ENCODE peak calls at places on chromosomes 4 and X, in four cellular contexts. F is NT2/D1, J is adipocyte, R is psoas muscle. W is an unnamed sample.

GRCh38 chr4:16862688-16863087 is 35.8 kb downstream of the LDB2 start:
- DNase-seq in F (no peak), R (no peak), J (no peak), W (no peak)

GRCh38 chrX:152884171-152884570 is 13.7 kb upstream of the ZNF185 start:
- DNase-seq in R (no peak), J (no peak), F (no peak), W (no peak)

GRCh38 chr4:150056569-150056968 is 21.7 kb upstream of the DCLK2 start:
- DNase-seq in F (no peak), R (no peak), J (peak; percentile 33), W (no peak)

GRCh38 chrX:2627272-2627867 is 63.7 kb upstream of the CD99 start:
- DNase-seq in R (no peak), J (peak; percentile 40), F (peak; percentile 43), W (peak; percentile 35)

GRCh38 chr4:102789317-102789717 is 28.5 kb upstream of the MANBA start:
- DNase-seq in R (no peak), J (peak; percentile 52), F (no peak), W (no peak)

GRCh38 chr4:78480286-78480685 is 71.3 kb upstream of the ANXA3 start:
- DNase-seq in F (no peak), R (no peak), J (no peak), W (no peak)

GRCh38 chr4:6031831-6032230 is 13.6 kb upstream of the C4orf50 start:
- DNase-seq in F (no peak), R (no peak), J (no peak), W (no peak)

GRCh38 chr4:151045907-151046306 is 30.8 kb upstream of the LRBA start:
- DNase-seq in J (no peak), R (no peak), F (peak; percentile 9), W (no peak)

GRCh38 chrX:39689374-39690104 is 408.2 kb downstream of the BCOR start:
- DNase-seq in R (no peak), F (peak; percentile 30), J (no peak), W (no peak)

GRCh38 chr4:52234539-52235174 is 183.6 kb downstream of the SPATA18 start:
- DNase-seq in F (peak; percentile 8), J (peak; percentile 77), R (no peak), W (peak; percentile 65)

GRCh38 chr4:7199771-7200441 is 7.6 kb downstream of the SORCS2 start:
- DNase-seq in R (no peak), J (no peak), F (no peak), W (no peak)

GRCh38 chr4:839675-840443 is 13.9 kb upstream of the CPLX1 start:
- DNase-seq in F (no peak), R (peak; percentile 4), J (no peak), W (no peak)

GRCh38 chr4:89283226-89283974 is 24.2 kb downstream of the GPRIN3 start:
- DNase-seq in J (peak; percentile 52), F (no peak), R (no peak), W (no peak)

GRCh38 chr4:43089730-43090129 is 197.2 kb downstream of the GRXCR1 start:
- DNase-seq in R (no peak), F (no peak), J (no peak), W (no peak)

GRCh38 chr4:30721353-30722091 is 1.4 kb downstream of the PCDH7 start:
- DNase-seq in J (peak; percentile 84), F (no peak), R (peak; percentile 60), W (no peak)

GRCh38 chr4:54663181-54663580 is 5.4 kb downstream of the KIT start:
- DNase-seq in J (no peak), F (no peak), R (no peak), W (no peak)

GRCh38 chrX:70042399-70043371 is 7.1 kb downstream of the AWAT2 start:
- DNase-seq in F (no peak), J (no peak), R (no peak), W (no peak)

GRCh38 chrX:153557618-153558017 is 40.2 kb downstream of the ATP2B3 start:
- DNase-seq in J (no peak), F (no peak), R (no peak), W (no peak)

GRCh38 chrX:13667940-13668339 is 15.0 kb downstream of the TCEANC start:
- DNase-seq in R (no peak), J (no peak), F (no peak), W (no peak)

GRCh38 chrX:101009086-101009485 is 39.6 kb downstream of the ARL13A start:
- DNase-seq in R (no peak), J (peak; percentile 29), F (no peak), W (no peak)

GRCh38 chrX:39582091-39582490 is 515.7 kb downstream of the BCOR start:
- DNase-seq in J (no peak), F (no peak), R (no peak), W (no peak)

DNA sequence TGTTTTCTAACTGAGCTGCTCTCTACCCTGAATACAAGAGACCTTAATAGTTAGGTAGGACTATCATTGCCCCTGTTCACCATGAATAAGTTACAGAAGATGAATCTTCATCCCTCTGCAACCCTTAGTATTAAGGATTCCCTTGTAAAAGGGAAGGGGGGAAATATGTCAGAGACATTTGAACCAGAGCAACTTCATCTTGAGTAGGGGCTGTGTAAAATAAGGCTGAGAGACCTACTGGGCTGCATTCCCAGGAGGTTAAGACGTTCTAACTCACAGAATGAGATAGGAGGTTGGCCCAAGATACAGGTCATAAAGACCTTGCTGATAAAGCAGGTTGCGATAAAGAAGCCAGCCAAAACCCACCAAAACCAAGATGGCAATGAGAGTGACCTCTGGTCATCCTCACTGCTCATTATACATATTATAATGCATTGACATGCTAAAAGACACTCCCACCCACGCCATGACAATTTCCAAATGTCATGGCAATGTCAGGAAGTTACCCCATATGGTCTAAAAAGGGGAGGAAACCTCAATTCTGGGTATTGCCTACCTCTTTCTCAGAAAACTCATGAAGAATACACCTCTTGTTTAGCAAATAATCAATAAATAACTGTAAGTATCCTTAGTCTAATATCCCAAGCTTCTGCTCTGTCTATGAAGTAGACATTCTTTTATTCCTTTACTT is 19.5 kb upstream of the TMPRSS11B start:
- DNase-seq in R (no peak), F (no peak), J (no peak), W (no peak)
- H3K4me1 ChIP-seq in R (no peaks in the 10 kb centered on the region), F (no peaks in the 10 kb centered on the region), J (peaks cover 3% of the 10 kb centered on the region), W (peaks cover 4% of the 10 kb centered on the region)

DNA sequence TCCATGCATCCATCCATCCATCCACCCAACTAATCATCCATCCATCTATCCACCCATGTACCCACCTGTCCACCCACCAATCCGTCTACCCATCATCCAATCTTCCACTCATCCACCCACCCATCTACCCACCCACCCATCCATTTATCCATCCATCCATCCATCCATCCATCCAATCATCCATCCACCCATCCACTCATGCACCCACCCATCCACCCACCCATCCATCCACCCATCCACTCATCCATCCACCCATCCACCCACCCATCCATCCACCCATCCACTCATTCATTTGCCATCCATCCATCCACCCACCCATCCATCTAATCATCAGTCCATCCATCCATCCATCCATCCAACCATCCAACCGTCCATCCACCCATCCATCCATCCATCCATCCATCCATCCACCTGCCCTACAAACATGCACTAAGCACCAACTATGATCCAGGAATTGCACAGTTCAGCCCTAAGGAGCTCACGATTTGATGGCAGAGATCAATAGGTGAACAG is 21.3 kb upstream of the MXD4 start:
- DNase-seq in F (no peak), R (no peak), J (no peak), W (no peak)
- H3K4me1 ChIP-seq in F (peaks cover 10% of the 10 kb centered on the region), R (no peaks in the 10 kb centered on the region), J (peaks cover 13% of the 10 kb centered on the region), W (no peaks in the 10 kb centered on the region)

DNA sequence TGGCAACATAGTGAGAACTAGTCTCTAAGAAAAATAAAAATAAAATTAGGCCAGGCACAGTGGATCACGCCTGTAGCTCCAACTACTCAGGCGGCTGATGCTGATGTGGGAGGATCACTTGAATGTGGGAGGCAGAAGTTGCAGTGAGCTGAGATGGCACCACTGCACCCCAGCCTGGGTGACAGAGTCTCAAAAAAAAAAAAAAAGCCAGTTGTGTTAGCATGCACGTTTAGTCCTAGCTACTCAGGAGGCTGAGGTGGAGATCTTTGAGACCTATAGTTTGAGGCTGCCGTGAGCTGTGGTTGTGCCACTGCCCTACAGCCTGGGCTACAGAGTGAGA is 2.5 kb downstream of the DCK start:
- DNase-seq in F (no peak), R (no peak), J (no peak), W (no peak)
- H3K4me1 ChIP-seq in F (no peaks in the 10 kb centered on the region), R (peaks cover 26% of the 10 kb centered on the region), J (peaks cover 12% of the 10 kb centered on the region), W (peaks cover 4% of the 10 kb centered on the region)

GRCh38 chr4:94453534-94453963 is 1.8 kb downstream of the PDLIM5 start:
- DNase-seq in J (peak; percentile 26), R (no peak), F (no peak), W (no peak)
- H3K4me1 ChIP-seq in J (peaks cover 46% of the 10 kb centered on the region), R (peaks cover 5% of the 10 kb centered on the region), F (no peaks in the 10 kb centered on the region), W (peaks cover 1% of the 10 kb centered on the region)

GRCh38 chr4:3654036-3654807 is 112.0 kb upstream of the ADRA2C start:
- DNase-seq in J (no peak), R (no peak), F (no peak), W (no peak)

GRCh38 chr4:3657917-3658913 is 108.0 kb upstream of the ADRA2C start:
- DNase-seq in J (peak; percentile 20), F (no peak), R (peak; percentile 61), W (no peak)

GRCh38 chr4:3655485-3656429 is 110.4 kb upstream of the ADRA2C start:
- DNase-seq in F (no peak), R (no peak), J (no peak), W (no peak)

GRCh38 chr4:3659131-3659530 is 107.1 kb upstream of the ADRA2C start:
- DNase-seq in F (no peak), R (no peak), J (no peak), W (no peak)

DNA sequence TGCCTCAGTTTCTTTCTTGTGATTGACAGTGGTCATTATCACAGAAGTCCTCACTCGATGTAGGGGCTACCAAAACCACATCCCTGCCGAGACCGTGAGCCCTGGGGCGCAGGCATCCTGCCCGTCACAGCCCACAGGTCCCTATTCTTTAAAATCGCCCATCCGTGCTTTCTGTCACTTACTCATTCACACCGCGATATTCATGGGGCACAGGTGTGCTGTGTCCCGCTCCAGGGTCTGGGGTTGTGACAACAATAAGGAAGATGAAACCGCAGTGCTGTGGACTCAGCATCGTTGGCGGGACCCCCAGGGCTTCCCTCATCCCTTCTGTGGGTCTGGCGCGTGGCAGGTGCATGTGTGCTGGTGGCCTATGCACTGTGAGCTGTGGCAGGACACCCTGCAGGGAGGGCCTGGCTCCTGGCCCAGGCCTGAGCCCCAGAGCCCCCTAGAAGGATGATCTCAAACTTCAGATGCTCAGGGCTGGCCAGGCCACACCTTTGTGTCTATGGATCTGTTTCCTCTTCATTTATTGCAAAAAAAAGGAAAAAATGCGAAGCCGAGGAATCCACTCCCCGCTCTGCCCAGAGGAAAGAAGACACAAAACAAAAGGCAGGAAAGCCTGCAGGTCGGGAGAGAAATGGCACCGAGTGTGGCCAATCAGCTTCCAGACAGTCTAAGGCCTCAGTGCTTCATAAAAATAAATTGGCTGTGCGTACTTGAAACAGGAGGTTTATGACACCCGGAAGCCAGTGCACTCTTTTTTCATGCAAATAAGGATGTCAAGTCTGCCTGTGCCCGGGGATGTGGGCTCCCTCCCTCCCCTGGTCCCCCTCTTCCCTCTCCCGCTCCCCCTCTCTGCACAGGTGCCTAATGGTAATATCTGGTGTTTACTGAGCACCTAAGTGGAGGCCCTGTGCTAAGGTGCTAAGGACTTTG is 109.5 kb upstream of the ADRA2C start:
- DNase-seq in J (no peak), R (no peak), F (no peak), W (no peak)
- H3K4me1 ChIP-seq in J (peaks cover 5% of the 10 kb centered on the region), R (no peaks in the 10 kb centered on the region), F (peaks cover 34% of the 10 kb centered on the region), W (no peaks in the 10 kb centered on the region)